ENCODE peak calls at places on chromosome 6, in ten cellular contexts. W is T-helper 2 cell, G is DMS153, T is sigmoid colon, M is endothelial cell, P is heart right ventricle, K is SW 1271, B is NCI-H1092 treated with DMSO at 0.1 percent for 48 hours, C is WTC11, Q is A549. F is an unnamed sample.

GRCh38 chr6:134389658-134390057 is 71.7 kb upstream of the SGK1 start:
- DNase-seq in W (no peak), G (no peak), T (no peak), M (no peak), P (no peak), K (no peak), B (no peak), C (no peak), Q (no peak), F (no peak)

GRCh38 chr6:122956376-122956775 is 39.7 kb upstream of the CLVS2 start:
- DNase-seq in W (no peak), G (no peak), T (no peak), M (no peak), P (no peak), K (no peak), B (no peak), C (no peak), Q (no peak), F (no peak)

GRCh38 chr6:106287215-106287614 is 38.3 kb downstream of the ATG5 start:
- DNase-seq in W (no peak), G (no peak), T (no peak), M (no peak), P (no peak), K (no peak), B (no peak), C (no peak), Q (no peak), F (no peak)

GRCh38 chr6:119079288-119079809 is 885 bp upstream of the FAM184A start:
- DNase-seq in W (no peak), G (no peak), T (no peak), M (no peak), P (no peak), K (peak; percentile 40), B (no peak), C (no peak), Q (no peak), F (peak; percentile 33)

GRCh38 chr6:117399924-117400323 is 25.8 kb downstream of the ROS1 start:
- DNase-seq in W (no peak), G (no peak), T (no peak), M (no peak), P (no peak), K (peak; percentile 30), B (no peak), C (no peak), Q (peak; percentile 22), F (peak; percentile 13)

GRCh38 chr6:155717369-155717768 is 261.7 kb upstream of the NOX3 start:
- DNase-seq in W (no peak), G (no peak), T (no peak), M (no peak), P (no peak), K (no peak), B (no peak), C (no peak), Q (no peak), F (no peak)

GRCh38 chr6:20211941-20212391 is 303 bp downstream of the MBOAT1 start:
- DNase-seq in W (no peak), G (peak; percentile 58), T (no peak), M (peak; percentile 41), P (no peak), K (peak; percentile 74), B (peak; percentile 38), C (peak; percentile 69), Q (peak; percentile 28), F (no peak)

GRCh38 chr6:15406452-15406851 is 160.6 kb downstream of the JARID2 start:
- DNase-seq in W (no peak), G (no peak), T (no peak), M (no peak), P (no peak), K (no peak), B (no peak), C (no peak), Q (no peak), F (no peak)

GRCh38 chr6:39029156-39030011 is 19.2 kb upstream of the GLP1R start:
- DNase-seq in W (no peak), G (no peak), T (no peak), M (peak; percentile 72), P (no peak), K (no peak), B (no peak), C (peak; percentile 80), Q (peak; percentile 32), F (peak; percentile 17)

GRCh38 chr6:17900011-17900410 is 87.4 kb downstream of the KIF13A start:
- DNase-seq in W (no peak), G (no peak), T (no peak), M (no peak), P (no peak), K (no peak), B (no peak), C (no peak), Q (no peak), F (no peak)

GRCh38 chr6:47247227-47247797 is 62.4 kb downstream of the TNFRSF21 start:
- DNase-seq in W (no peak), G (peak; percentile 89), T (peak; percentile 68), M (no peak), P (peak; percentile 53), K (no peak), B (peak; percentile 64), C (no peak), Q (no peak), F (no peak)

GRCh38 chr6:38146021-38146657 is 326.6 kb downstream of the ZFAND3 start:
- DNase-seq in W (no peak), G (no peak), T (no peak), M (no peak), P (no peak), K (no peak), B (no peak), C (no peak), Q (no peak), F (no peak)

GRCh38 chr6:31718294-31718693 is 3.1 kb downstream of the LY6G6D start:
- DNase-seq in W (no peak), G (peak; percentile 75), T (no peak), M (no peak), P (no peak), K (no peak), B (no peak), C (no peak), Q (no peak), F (no peak)

GRCh38 chr6:68044264-68044663 is 590.8 kb upstream of the ADGRB3 start:
- DNase-seq in W (no peak), G (no peak), T (no peak), M (no peak), P (no peak), K (no peak), B (no peak), C (no peak), Q (no peak), F (no peak)

GRCh38 chr6:21678990-21679389 is 85.4 kb downstream of the SOX4 start:
- DNase-seq in W (no peak), G (no peak), T (no peak), M (no peak), P (no peak), K (peak; percentile 12), B (no peak), C (no peak), Q (peak; percentile 32), F (peak; percentile 66)

GRCh38 chr6:16674666-16675392 is 86.4 kb downstream of the ATXN1 start:
- DNase-seq in W (no peak), G (no peak), T (no peak), M (no peak), P (no peak), K (no peak), B (no peak), C (no peak), Q (no peak), F (peak; percentile 36)

GRCh38 chr6:7758456-7758855 is 32.6 kb downstream of the BMP6 start:
- DNase-seq in W (no peak), G (no peak), T (no peak), M (no peak), P (no peak), K (peak; percentile 39), B (no peak), C (no peak), Q (no peak), F (peak; percentile 91)

GRCh38 chr6:15793288-15793687 is 130.5 kb upstream of the DTNBP1 start:
- DNase-seq in W (no peak), G (no peak), T (no peak), M (no peak), P (peak; percentile 5), K (peak; percentile 34), B (no peak), C (no peak), Q (no peak), F (peak; percentile 81)

GRCh38 chr6:155695495-155695894 is 239.9 kb upstream of the NOX3 start:
- DNase-seq in W (no peak), G (no peak), T (no peak), M (no peak), P (no peak), K (no peak), B (no peak), C (no peak), Q (no peak), F (no peak)

GRCh38 chr6:139738801-139739490 is 364.5 kb upstream of the CITED2 start:
- DNase-seq in W (no peak), G (no peak), T (no peak), M (no peak), P (no peak), K (no peak), B (no peak), C (no peak), Q (no peak), F (peak; percentile 48)

GRCh38 chr6:64034840-64035656 is 399.4 kb downstream of the PHF3 start:
- DNase-seq in W (no peak), G (no peak), T (no peak), M (no peak), P (no peak), K (no peak), B (no peak), C (no peak), Q (no peak), F (peak; percentile 31)

GRCh38 chr6:44268095-44268628 is 2.1 kb upstream of the TMEM151B start:
- DNase-seq in W (no peak), G (peak; percentile 34), T (no peak), M (peak; percentile 73), P (no peak), K (peak; percentile 42), B (peak; percentile 72), C (peak; percentile 86), Q (peak; percentile 37), F (peak; percentile 63)

GRCh38 chr6:130076512-130076911 is 58.1 kb downstream of the L3MBTL3 start:
- DNase-seq in W (no peak), G (no peak), T (no peak), M (no peak), P (no peak), K (peak; percentile 3), B (no peak), C (no peak), Q (no peak), F (no peak)

GRCh38 chr6:53070808-53071207 is 5.6 kb downstream of the FBXO9 start:
- DNase-seq in W (no peak), G (no peak), T (no peak), M (no peak), P (no peak), K (no peak), B (no peak), C (no peak), Q (no peak), F (no peak)

GRCh38 chr6:89145461-89145961 is 344 bp upstream of the PM20D2 start:
- DNase-seq in W (no peak), G (peak; percentile 21), T (no peak), M (no peak), P (no peak), K (peak; percentile 49), B (no peak), C (no peak), Q (peak; percentile 18), F (peak; percentile 55)

GRCh38 chr6:1837868-1838267 is 228.2 kb downstream of the FOXC1 start:
- DNase-seq in W (no peak), G (no peak), T (no peak), M (peak; percentile 36), P (no peak), K (no peak), B (no peak), C (no peak), Q (no peak), F (no peak)

GRCh38 chr6:160226118-160226541 is 32.5 kb downstream of the SLC22A2 start:
- DNase-seq in W (no peak), G (no peak), T (no peak), M (no peak), P (no peak), K (no peak), B (no peak), C (no peak), Q (no peak), F (peak; percentile 29)

GRCh38 chr6:117613920-117614535 is 11.7 kb upstream of the GOPC start:
- DNase-seq in W (no peak), G (no peak), T (no peak), M (no peak), P (no peak), K (no peak), B (no peak), C (no peak), Q (no peak), F (no peak)